ENCODE peak calls at places on chromosomes 12 and 14, in eight cellular contexts. L, Q, K, N, P, T, Y and Z are unnamed samples.

GRCh38 chr12:14836336-14837210 is 6.8 kb downstream of the ART4 start:
- DNase-seq in L (no peak), Q (no peak), K (no peak), N (no peak), P (no peak), T (no peak), Y (no peak), Z (no peak)

GRCh38 chr14:38205949-38206665 is 1.6 kb upstream of the SSTR1 start:
- DNase-seq in L (no peak), Q (no peak), K (no peak), N (no peak), P (no peak), T (no peak), Y (no peak), Z (no peak)

GRCh38 chr14:73740921-73741326 is 26.7 kb upstream of the PNMA1 start:
- DNase-seq in L (no peak), Q (peak; percentile 85), K (peak; percentile 78), N (no peak), P (peak; percentile 92), T (peak; percentile 88), Y (no peak), Z (peak; percentile 92)

GRCh38 chr12:106670131-106670530 is 87.3 kb downstream of the RFX4 start:
- DNase-seq in L (no peak), Q (no peak), K (no peak), N (no peak), P (no peak), T (no peak), Y (no peak), Z (no peak)

GRCh38 chr14:38616959-38617358 is 361.1 kb upstream of the CLEC14A start:
- DNase-seq in L (no peak), Q (peak; percentile 49), K (no peak), N (peak; percentile 40), P (no peak), T (peak; percentile 36), Y (no peak), Z (no peak)

GRCh38 chr14:92316937-92317336 is 6.0 kb upstream of the SLC24A4 start:
- DNase-seq in L (no peak), Q (no peak), K (no peak), N (no peak), P (no peak), T (no peak), Y (no peak), Z (no peak)

GRCh38 chr12:41361791-41362190 is 173.7 kb downstream of the PDZRN4 start:
- DNase-seq in L (peak; percentile 23), Q (no peak), K (no peak), N (no peak), P (no peak), T (no peak), Y (no peak), Z (no peak)

GRCh38 chr14:56587701-56588100 is 8.1 kb downstream of the TMEM260 start:
- DNase-seq in L (no peak), Q (no peak), K (no peak), N (no peak), P (no peak), T (no peak), Y (no peak), Z (no peak)

GRCh38 chr14:91118511-91119068 is 4.7 kb downstream of the DGLUCY start:
- DNase-seq in L (no peak), Q (no peak), K (no peak), N (no peak), P (no peak), T (no peak), Y (no peak), Z (no peak)

GRCh38 chr14:26595922-26596721 is 1.7 kb downstream of the NOVA1 start:
- DNase-seq in L (no peak), Q (no peak), K (no peak), N (no peak), P (no peak), T (no peak), Y (no peak), Z (no peak)

GRCh38 chr12:119940881-119941280 is 48.2 kb upstream of the BICDL1 start:
- DNase-seq in L (no peak), Q (no peak), K (no peak), N (no peak), P (no peak), T (no peak), Y (no peak), Z (no peak)

GRCh38 chr14:104395276-104395675 is 184.3 kb upstream of the C14orf180 start:
- DNase-seq in L (no peak), Q (no peak), K (no peak), N (no peak), P (no peak), T (peak; percentile 20), Y (no peak), Z (no peak)

GRCh38 chr14:104393199-104393897 is 186.2 kb upstream of the C14orf180 start:
- DNase-seq in L (no peak), Q (no peak), K (peak; percentile 55), N (no peak), P (peak; percentile 61), T (peak; percentile 22), Y (no peak), Z (no peak)

GRCh38 chr14:104394606-104394910 is 185.0 kb upstream of the C14orf180 start:
- DNase-seq in L (no peak), Q (no peak), K (peak; percentile 10), N (no peak), P (no peak), T (no peak), Y (no peak), Z (no peak)

GRCh38 chr14:104392396-104393198 is 187.0 kb upstream of the C14orf180 start:
- DNase-seq in L (no peak), Q (no peak), K (no peak), N (no peak), P (peak; percentile 59), T (no peak), Y (no peak), Z (no peak)

DNA sequence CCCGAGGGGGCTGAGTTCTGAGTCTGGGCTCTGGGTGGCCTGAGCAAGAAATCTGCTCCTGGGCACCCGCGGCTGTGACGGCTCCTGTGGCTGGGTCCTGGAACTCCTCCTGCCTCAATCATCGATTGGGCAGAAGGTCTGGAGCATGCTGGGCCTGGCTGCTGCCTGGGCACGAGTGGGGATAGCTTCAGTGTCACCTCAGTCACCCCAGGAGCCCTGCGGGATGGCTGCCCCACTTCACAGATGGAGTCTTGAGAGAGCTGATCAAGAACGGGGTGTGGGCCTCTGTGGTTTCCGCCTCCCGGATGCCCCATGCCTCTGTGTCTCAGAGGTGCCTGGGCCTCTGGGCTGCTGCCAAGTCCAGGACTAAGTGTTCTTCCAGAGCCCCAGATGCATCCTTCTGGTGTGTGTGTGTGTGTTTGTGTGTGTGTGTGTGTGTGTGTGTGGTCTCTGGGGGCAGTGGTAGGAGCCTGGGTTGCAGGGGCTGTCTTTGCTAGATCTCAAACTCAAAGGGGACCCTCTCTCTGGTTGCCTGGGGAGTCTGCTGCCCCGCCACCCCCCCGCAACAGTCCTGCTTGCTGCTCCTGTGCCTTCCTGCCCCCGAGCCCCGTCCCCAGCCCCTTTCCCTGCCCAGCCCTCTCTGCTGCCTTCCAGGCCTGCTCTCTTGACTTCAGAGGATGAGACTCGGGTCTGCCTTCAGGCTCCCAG is 185.5 kb upstream of the C14orf180 start:
- DNase-seq in L (no peak), Q (no peak), K (peak; percentile 69), N (no peak), P (peak; percentile 64), T (peak; percentile 30), Y (no peak), Z (no peak)
- H3K4me3 ChIP-seq in L (no peak overlapping the region), Q (no peak overlapping the region), K (peak overlapping the region; percentile 11), N (no peak overlapping the region), P (no peak overlapping the region), T (no peak overlapping the region), Y (no peak overlapping the region), Z (no peak overlapping the region)

DNA sequence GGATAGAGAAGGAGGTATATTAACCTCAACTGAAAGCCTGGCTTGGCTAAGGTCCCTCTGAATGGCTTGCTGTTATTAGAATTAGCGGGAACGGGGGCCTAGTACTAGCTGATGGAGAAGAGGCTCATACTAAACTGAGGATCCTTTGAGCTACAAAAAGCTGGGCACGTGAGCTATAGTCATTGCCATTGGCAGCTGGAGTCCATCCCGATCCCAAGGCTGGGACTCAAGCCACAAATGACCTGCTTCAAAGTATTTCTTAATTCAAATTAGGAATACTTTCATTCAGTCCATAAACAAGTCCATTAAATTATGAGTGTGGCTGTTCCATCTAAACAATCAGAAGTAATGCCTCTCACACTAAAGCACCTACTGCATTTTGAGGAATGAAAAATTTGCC is 114.5 kb downstream of the DACT1 start:
- DNase-seq in L (no peak), Q (no peak), K (no peak), N (no peak), P (no peak), T (no peak), Y (no peak), Z (no peak)
- H3K27ac ChIP-seq in L (no peak overlapping the region), Q (peak overlapping the region; percentile 69), K (peak overlapping the region; percentile 36), N (peak overlapping the region; percentile 78), P (peak overlapping the region; percentile 26), T (no peak overlapping the region), Y (no peak overlapping the region), Z (peak overlapping the region; percentile 41)

DNA sequence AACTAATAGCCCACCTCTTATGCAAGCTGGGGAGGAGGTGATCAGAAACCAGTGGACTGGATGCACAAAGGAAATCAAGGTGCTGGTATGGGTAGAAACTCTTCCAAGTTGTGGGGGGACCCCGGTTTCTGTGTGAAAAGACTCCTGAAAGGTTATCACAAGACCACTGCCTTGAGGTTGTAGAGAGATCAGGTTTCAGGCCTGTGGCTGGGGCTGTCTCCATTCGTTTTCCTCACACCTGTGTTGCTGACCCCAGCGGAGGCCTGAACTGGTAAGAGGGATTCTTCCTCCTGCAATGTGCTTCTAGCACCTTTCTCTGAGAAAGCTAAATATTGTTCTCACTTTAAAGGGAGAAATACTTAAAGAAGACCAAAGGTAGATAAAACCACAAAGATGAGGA is 9.3 kb upstream of the OR4K5 start:
- DNase-seq in L (no peak), Q (no peak), K (no peak), N (no peak), P (no peak), T (no peak), Y (no peak), Z (no peak)
- H3K4me3 ChIP-seq in L (no peak overlapping the region), Q (no peak overlapping the region), K (no peak overlapping the region), N (no peak overlapping the region), P (no peak overlapping the region), T (no peak overlapping the region), Y (no peak overlapping the region), Z (no peak overlapping the region)

GRCh38 chr12:77575376-77575775 is 255.3 kb upstream of the NAV3 start:
- DNase-seq in L (no peak), Q (no peak), K (no peak), N (no peak), P (no peak), T (no peak), Y (no peak), Z (no peak)

GRCh38 chr12:77577756-77578155 is 252.9 kb upstream of the NAV3 start:
- DNase-seq in L (no peak), Q (no peak), K (no peak), N (no peak), P (no peak), T (no peak), Y (no peak), Z (no peak)

DNA sequence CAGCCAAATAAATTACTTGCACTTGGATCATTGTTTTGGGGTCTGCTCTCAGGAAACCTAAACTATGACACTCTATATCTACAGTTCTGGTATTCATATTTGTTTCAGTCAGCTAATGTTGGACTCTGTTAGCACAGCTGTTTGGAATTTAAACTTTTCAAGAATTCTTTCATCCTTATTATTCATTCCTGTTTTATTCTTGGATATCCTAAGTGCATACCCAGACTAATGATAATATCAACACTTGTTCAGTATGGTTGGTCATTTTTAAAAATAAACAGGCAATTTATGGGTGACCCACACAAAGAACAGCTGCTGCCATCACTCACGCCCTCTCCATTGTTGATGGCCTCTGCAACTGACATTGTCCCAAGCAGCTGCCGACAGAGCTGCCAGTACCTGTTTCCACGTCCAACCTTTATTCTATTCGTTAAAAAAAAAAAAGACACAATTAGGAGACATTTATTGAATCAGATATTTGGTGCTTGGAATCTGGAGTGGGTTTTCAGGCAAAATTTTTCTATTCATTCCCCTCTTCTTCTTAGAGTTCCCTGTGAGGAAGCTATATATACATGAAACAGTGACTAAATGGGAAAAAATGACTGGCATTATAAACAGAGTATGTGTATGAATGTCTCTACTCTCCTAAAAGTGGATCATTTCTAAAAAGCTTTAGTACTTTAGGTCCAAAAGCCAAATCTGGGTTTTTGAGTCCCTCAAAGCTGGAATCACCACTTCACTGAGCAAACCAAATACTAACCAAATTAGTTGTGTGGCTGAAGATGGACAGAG is 252.0 kb upstream of the NAV3 start:
- DNase-seq in L (no peak), Q (no peak), K (no peak), N (no peak), P (no peak), T (no peak), Y (no peak), Z (no peak)
- H3K27ac ChIP-seq in L (no peak overlapping the region), Q (no peak overlapping the region), K (no peak overlapping the region), N (no peak overlapping the region), P (no peak overlapping the region), T (no peak overlapping the region), Y (no peak overlapping the region), Z (no peak overlapping the region)